ENCODE peak calls at places on chromosome 11, in nine cellular contexts. W, T, S, A, E, N, P, Q and R are unnamed samples.

GRCh38 chr11:43327987-43328386 is 16.2 kb downstream of the API5 start:
- DNase-seq in W (no peak), T (no peak), S (peak), A (peak), E (peak), N (no peak), P (no peak), Q (no peak), R (no peak)

GRCh38 chr11:100918551-100919500 is 210.8 kb downstream of the PGR start:
- DNase-seq in W (no peak), T (no peak), S (no peak), A (peak), E (no peak), N (no peak), P (no peak), Q (peak), R (no peak)

GRCh38 chr11:59174664-59175033 is 2.7 kb downstream of the DTX4 start:
- DNase-seq in W (no peak), T (no peak), S (peak), A (no peak), E (peak), N (no peak), P (no peak), Q (no peak), R (no peak)

GRCh38 chr11:103539166-103539565 is 429.9 kb downstream of the DYNC2H1 start:
- DNase-seq in W (no peak), T (no peak), S (no peak), A (no peak), E (no peak), N (no peak), P (no peak), Q (no peak), R (no peak)

GRCh38 chr11:88208742-88209141 is 33.5 kb upstream of the RAB38 start:
- DNase-seq in W (no peak), T (no peak), S (no peak), A (peak), E (no peak), N (no peak), P (no peak), Q (no peak), R (no peak)

GRCh38 chr11:118084247-118084646 is 2.5 kb downstream of the SMIM35 start:
- DNase-seq in W (no peak), T (no peak), S (peak), A (peak), E (peak), N (no peak), P (no peak), Q (no peak), R (no peak)

GRCh38 chr11:48005133-48005532 is 24.8 kb downstream of the PTPRJ start:
- DNase-seq in W (no peak), T (no peak), S (no peak), A (peak), E (no peak), N (no peak), P (no peak), Q (no peak), R (no peak)

GRCh38 chr11:73340164-73340563 is 32.1 kb downstream of the ARHGEF17 start:
- DNase-seq in W (no peak), T (no peak), S (no peak), A (no peak), E (no peak), N (no peak), P (no peak), Q (no peak), R (no peak)

GRCh38 chr11:55401011-55401410 is 33.2 kb downstream of the OR4A15 start:
- DNase-seq in W (no peak), T (no peak), S (no peak), A (no peak), E (no peak), N (no peak), P (no peak), Q (no peak), R (no peak)

GRCh38 chr11:71246559-71246958 is 5.8 kb downstream of the SHANK2 start:
- DNase-seq in W (no peak), T (no peak), S (no peak), A (no peak), E (no peak), N (no peak), P (no peak), Q (peak), R (no peak)

GRCh38 chr11:111414267-111414931 is 35.3 kb upstream of the POU2AF1 start:
- DNase-seq in W (no peak), T (no peak), S (no peak), A (no peak), E (no peak), N (no peak), P (peak), Q (no peak), R (no peak)

GRCh38 chr11:18384157-18384641 is 10.2 kb upstream of the LDHA start:
- DNase-seq in W (peak), T (peak), S (peak), A (peak), E (peak), N (no peak), P (peak), Q (peak), R (peak)